ENCODE peak calls at places on chromosomes 1 and 21, in six cellular contexts. I, D, O, A, H and Z are unnamed samples. For H3K9me3, the result is how much of the 10 kb centered on the place peaks cover.

GRCh38 chr1:225525377-225525776 is 97.5 kb upstream of the LBR start:
- DNase-seq in I (no peak), D (no peak), O (no peak), A (no peak), H (no peak), Z (no peak)

GRCh38 chr1:110545492-110545891 is 26.5 kb upstream of the KCNA10 start:
- DNase-seq in I (no peak), D (no peak), O (no peak), A (no peak), H (no peak), Z (no peak)

GRCh38 chr1:7425771-7426170 is 345.3 kb upstream of the VAMP3 start:
- DNase-seq in I (no peak), D (no peak), O (no peak), A (no peak), H (no peak), Z (peak)

GRCh38 chr1:227343727-227344551 is 25.6 kb upstream of the CDC42BPA start:
- DNase-seq in I (no peak), D (no peak), O (no peak), A (no peak), H (no peak), Z (no peak)

GRCh38 chr1:100443739-100444571 is 91.6 kb downstream of the CDC14A start:
- DNase-seq in I (no peak), D (no peak), O (no peak), A (no peak), H (no peak), Z (peak)

GRCh38 chr21:43884861-43885370 is 19.9 kb downstream of the AGPAT3 start:
- DNase-seq in I (no peak), D (no peak), O (no peak), A (no peak), H (no peak), Z (peak)

GRCh38 chr1:36613721-36614120 is 131.0 kb upstream of the CSF3R start:
- DNase-seq in I (no peak), D (no peak), O (no peak), A (no peak), H (no peak), Z (no peak)

GRCh38 chr21:45405271-45405818 is 380 bp downstream of the COL18A1 start:
- DNase-seq in I (no peak), D (peak), O (no peak), A (no peak), H (no peak), Z (peak)

GRCh38 chr1:241821363-241821762 is 26.6 kb upstream of the EXO1 start:
- DNase-seq in I (no peak), D (no peak), O (no peak), A (no peak), H (peak), Z (no peak)

GRCh38 chr1:7985851-7986612 is 24.5 kb downstream of the PARK7 start:
- DNase-seq in I (no peak), D (no peak), O (no peak), A (no peak), H (no peak), Z (no peak)

GRCh38 chr1:65630855-65631254 is 161.8 kb upstream of the PDE4B start:
- DNase-seq in I (no peak), D (no peak), O (no peak), A (no peak), H (no peak), Z (no peak)

GRCh38 chr1:45870500-45870899 is 67.1 kb downstream of the MAST2 start:
- DNase-seq in I (no peak), D (no peak), O (no peak), A (no peak), H (no peak), Z (no peak)

GRCh38 chr1:111127923-111128643 is 11.8 kb downstream of the DRAM2 start:
- DNase-seq in I (no peak), D (no peak), O (no peak), A (no peak), H (no peak), Z (no peak)

GRCh38 chr1:207565546-207566468 is 69.8 kb downstream of the CR1 start:
- DNase-seq in I (no peak), D (no peak), O (no peak), A (no peak), H (no peak), Z (no peak)

GRCh38 chr1:224727851-224728250 is 111.7 kb downstream of the CNIH3 start:
- DNase-seq in I (no peak), D (no peak), O (no peak), A (no peak), H (no peak), Z (no peak)

GRCh38 chr1:101290119-101290921 is 53.5 kb downstream of the S1PR1 start:
- DNase-seq in I (no peak), D (no peak), O (no peak), A (no peak), H (no peak), Z (no peak)

GRCh38 chr1:27430903-27431653 is 38.7 kb downstream of the GPR3 start:
- DNase-seq in I (no peak), D (no peak), O (peak), A (peak), H (no peak), Z (no peak)

GRCh38 chr1:36157115-36157903 is 1.3 kb downstream of the MAP7D1 start:
- DNase-seq in I (no peak), D (peak), O (no peak), A (peak), H (no peak), Z (no peak)

GRCh38 chr1:85225624-85226380 is 25.0 kb upstream of the SYDE2 start:
- DNase-seq in I (no peak), D (no peak), O (no peak), A (no peak), H (no peak), Z (no peak)

GRCh38 chr1:27554777-27555699 is 48.9 kb downstream of the AHDC1 start:
- DNase-seq in I (no peak), D (no peak), O (no peak), A (no peak), H (no peak), Z (peak)

GRCh38 chr1:157310401-157310800 is 172.2 kb upstream of the ETV3 start:
- DNase-seq in I (no peak), D (no peak), O (no peak), A (no peak), H (no peak), Z (no peak)

GRCh38 chr1:46130144-46130543 is 2.3 kb downstream of the PIK3R3 start:
- DNase-seq in I (no peak), D (peak), O (no peak), A (no peak), H (no peak), Z (no peak)

GRCh38 chr1:247908761-247909160 is 11.3 kb upstream of the OR2T8 start:
- DNase-seq in I (no peak), D (no peak), O (no peak), A (no peak), H (no peak), Z (no peak)

GRCh38 chr1:112402682-112403643 is 6.9 kb downstream of the CTTNBP2NL start:
- DNase-seq in I (no peak), D (no peak), O (no peak), A (no peak), H (no peak), Z (no peak)

GRCh38 chr1:164561461-164561860 is 2.5 kb downstream of the PBX1 start:
- DNase-seq in I (no peak), D (no peak), O (no peak), A (no peak), H (no peak), Z (no peak)

GRCh38 chr1:14570514-14570913 is 28.0 kb upstream of the KAZN start:
- DNase-seq in I (no peak), D (no peak), O (no peak), A (no peak), H (no peak), Z (no peak)

GRCh38 chr1:45785583-45785982 is 17.8 kb upstream of the MAST2 start:
- DNase-seq in I (no peak), D (no peak), O (no peak), A (no peak), H (no peak), Z (no peak)

GRCh38 chr21:46295996-46296752 is 10.0 kb downstream of the YBEY start:
- DNase-seq in I (peak), D (no peak), O (no peak), A (peak), H (no peak), Z (peak)

GRCh38 chr1:175792126-175792525 is 48.7 kb upstream of the TNR start:
- DNase-seq in I (no peak), D (peak), O (no peak), A (no peak), H (no peak), Z (no peak)

GRCh38 chr1:248828845-248829244 is 3.1 kb upstream of the SH3BP5L start:
- DNase-seq in I (no peak), D (peak), O (no peak), A (no peak), H (no peak), Z (no peak)

GRCh38 chr1:181104042-181104789 is 15.7 kb downstream of the IER5 start:
- DNase-seq in I (no peak), D (no peak), O (no peak), A (peak), H (no peak), Z (no peak)

GRCh38 chr1:233140519-233140918 is 155.0 kb downstream of the PCNX2 start:
- DNase-seq in I (no peak), D (no peak), O (no peak), A (no peak), H (no peak), Z (no peak)

GRCh38 chr21:37044643-37045042 is 28.2 kb downstream of the PIGP start:
- DNase-seq in I (no peak), D (no peak), O (no peak), A (no peak), H (no peak), Z (no peak)

GRCh38 chr21:37047079-37047478 is 25.8 kb downstream of the PIGP start:
- DNase-seq in I (no peak), D (no peak), O (no peak), A (no peak), H (no peak), Z (no peak)

GRCh38 chr21:37043818-37044217 is 29.1 kb downstream of the PIGP start:
- DNase-seq in I (no peak), D (no peak), O (no peak), A (no peak), H (no peak), Z (no peak)

GRCh38 chr21:37045556-37045955 is 27.3 kb downstream of the PIGP start:
- DNase-seq in I (no peak), D (no peak), O (no peak), A (no peak), H (no peak), Z (no peak)

DNA sequence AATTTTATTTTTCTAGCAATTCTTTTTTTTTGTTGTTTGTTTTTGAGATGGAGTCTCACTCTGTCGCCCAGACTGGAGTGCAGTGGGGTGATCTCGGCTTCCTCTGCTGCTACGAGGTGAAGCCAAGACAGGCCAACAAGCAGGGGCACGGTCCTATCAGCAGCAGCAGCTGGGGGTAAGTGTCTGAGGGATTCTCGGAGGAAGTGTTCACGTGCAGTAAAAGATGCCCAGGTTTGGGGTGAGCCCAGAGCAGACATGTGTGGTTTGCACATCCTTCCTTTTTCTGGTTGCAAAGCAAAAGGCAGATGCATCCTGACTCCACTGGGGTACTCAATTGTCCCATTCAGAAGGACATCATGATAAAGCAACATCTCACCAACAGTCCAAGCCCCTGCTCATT is 27.7 kb downstream of the PIGP start:
- DNase-seq in I (no peak), D (no peak), O (no peak), A (no peak), H (no peak), Z (no peak)
- TF ChIP-seq POLR2AphosphoS5 in I (no peak), D (no peak), O (no peak), A (no peak), H (no peak), Z (no peak)

DNA sequence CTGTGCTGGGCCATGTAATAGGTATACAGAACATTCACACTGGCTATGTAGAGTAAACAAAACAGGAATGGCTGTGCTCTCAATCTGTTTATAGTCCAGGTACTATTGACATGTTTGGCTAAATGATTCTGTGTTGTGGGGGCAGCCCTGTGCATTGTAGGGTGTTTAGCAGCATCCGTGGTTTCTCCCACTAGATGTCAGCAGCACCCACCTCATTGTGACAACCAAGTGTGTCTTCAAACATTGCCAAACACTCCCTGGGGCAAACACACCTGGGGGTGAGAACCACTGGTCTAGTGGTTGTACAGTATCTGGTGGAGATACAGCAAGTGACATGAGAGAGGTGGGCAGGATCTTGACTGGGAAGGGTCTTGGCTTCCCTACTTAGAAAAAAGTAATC is 80.4 kb upstream of the SPATA6 start:
- DNase-seq in I (no peak), D (no peak), O (no peak), A (no peak), H (no peak), Z (no peak)
- TF ChIP-seq CTCF in I (no peak), D (peak), O (no peak), A (no peak), H (peak), Z (peak)

DNA sequence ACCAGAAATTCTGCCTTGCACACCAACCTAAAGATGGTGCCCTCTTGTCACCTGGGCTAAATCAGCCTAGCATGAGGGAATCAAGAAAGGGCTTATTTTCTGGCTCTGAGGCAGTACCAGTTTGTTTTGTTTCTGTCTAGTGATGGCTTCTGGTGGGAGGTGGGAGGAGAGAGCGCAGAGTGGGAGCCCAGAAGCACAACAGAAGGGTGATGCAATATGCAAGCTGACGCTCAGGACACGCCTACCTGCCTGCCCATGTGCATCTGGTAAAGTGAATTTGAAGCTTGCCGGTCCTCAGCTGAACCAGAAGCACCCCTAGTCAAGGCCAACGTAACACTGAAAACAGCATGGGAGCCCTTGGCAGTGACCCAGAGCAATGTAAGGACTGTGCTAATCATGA is 138.4 kb upstream of the TIAM1 start:
- DNase-seq in I (no peak), D (no peak), O (no peak), A (no peak), H (no peak), Z (no peak)
- H3K9me3 ChIP-seq in I (under half), D (under half), O (under half), A (under half), H (under half), Z (under half)

GRCh38 chr21:33948096-33948950 is 32.7 kb upstream of the ATP5PO start:
- DNase-seq in I (peak), D (peak), O (peak), A (peak), H (no peak), Z (peak)
- TF ChIP-seq POLR2AphosphoS5 in I (no peak), D (no peak), O (no peak), A (no peak), H (no peak), Z (peak)

DNA sequence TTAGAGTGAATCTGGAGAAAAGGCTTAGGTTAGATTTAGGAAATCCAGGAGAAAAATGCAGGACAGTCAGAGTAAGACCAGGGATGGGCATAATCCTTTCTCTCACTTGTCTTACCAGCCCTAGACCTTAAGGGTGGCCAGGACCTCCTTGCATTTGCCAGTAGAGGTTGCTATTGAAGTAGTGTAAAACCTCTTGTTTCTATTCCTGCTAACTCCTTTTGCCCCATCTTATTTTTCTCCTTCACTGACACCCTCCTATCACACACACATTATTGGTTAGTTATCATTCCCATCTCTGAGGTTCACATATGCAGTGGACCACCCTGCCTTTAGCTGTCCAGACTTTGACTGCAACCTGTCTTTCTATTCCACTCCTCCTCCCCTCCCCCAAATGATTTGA is 75.0 kb upstream of the MACF1 start:
- DNase-seq in I (no peak), D (no peak), O (peak), A (no peak), H (no peak), Z (no peak)
- TF ChIP-seq CTCF in I (no peak), D (peak), O (no peak), A (peak), H (peak), Z (no peak)

DNA sequence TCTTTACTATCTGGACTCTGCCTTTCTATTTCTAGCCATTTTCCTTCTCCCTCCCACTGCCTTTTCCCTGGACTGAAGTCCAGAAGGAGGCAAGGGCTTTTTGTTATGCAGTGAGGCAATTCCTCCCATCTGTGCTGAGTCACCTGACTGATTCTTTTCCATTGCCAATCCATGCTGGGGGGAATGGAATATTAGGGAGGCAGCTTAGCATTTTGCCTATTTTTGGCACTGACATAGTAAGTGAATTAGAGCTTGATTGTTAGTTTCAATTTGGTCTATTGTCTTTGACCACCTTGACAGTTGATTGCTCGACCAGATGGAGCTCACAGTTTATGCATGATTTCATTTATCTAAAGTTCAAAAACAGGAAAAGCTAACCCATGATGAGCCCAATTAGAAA is 1000.6 kb upstream of the PRMT6 start:
- DNase-seq in I (no peak), D (no peak), O (no peak), A (no peak), H (no peak), Z (no peak)
- H3K9me3 ChIP-seq in I (under half), D (under half), O (under half), A (under half), H (under half), Z (under half)

DNA sequence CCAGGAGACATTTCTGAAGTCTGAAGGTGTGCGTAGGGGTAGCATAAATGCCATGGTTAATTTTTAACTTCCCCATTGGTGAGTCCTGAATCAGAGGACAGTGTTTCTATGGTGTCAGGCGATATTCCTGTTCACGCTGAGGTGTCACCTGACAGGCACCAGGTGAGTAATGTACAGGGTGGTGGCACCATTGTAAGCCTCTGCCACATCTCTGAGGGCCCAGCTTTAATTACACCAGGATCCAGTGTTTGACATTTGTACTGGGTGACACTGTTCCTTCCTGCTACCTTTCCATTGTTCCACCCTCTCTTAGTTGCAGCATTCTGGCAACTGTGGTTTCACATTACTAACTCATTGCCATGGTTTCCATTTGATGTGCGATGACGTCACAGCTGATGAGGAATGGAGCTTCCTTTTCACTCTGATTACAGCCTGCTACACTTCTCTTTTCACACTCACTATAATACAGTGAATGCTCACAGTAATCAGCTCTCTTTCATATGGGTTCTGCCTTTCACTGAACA is 40.6 kb upstream of the MARK1 start:
- DNase-seq in I (no peak), D (no peak), O (no peak), A (no peak), H (no peak), Z (no peak)
- TF ChIP-seq POLR2AphosphoS5 in I (no peak), D (no peak), O (no peak), A (no peak), H (no peak), Z (no peak)

DNA sequence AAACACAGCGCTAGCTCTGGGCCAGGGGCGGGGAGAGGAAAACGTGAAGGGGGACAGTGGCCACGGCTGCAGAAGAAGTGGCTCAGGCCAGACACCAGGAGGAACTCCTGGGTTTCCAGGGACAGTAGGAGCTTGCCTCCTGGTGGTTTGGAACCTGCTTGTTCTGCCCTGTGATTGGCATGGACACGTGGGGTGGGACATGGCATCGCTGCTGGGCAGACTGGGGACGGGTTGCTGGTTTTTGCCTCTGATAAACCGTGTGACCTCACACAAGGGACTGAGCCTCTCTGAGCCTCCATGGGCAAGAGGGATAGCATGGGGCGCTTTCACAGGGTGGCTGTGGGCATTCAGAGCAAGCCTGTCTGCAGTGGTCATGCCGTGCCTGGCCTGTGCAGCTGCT is 7.5 kb upstream of the PLCH2 start:
- DNase-seq in I (no peak), D (no peak), O (no peak), A (no peak), H (no peak), Z (no peak)
- TF ChIP-seq CTCF in I (no peak), D (no peak), O (no peak), A (no peak), H (no peak), Z (no peak)

GRCh38 chr21:27320868-27321267 is 354.0 kb upstream of the ADAMTS5 start:
- DNase-seq in I (no peak), D (no peak), O (no peak), A (no peak), H (no peak), Z (no peak)

GRCh38 chr21:27326293-27326692 is 359.4 kb upstream of the ADAMTS5 start:
- DNase-seq in I (no peak), D (no peak), O (no peak), A (no peak), H (no peak), Z (no peak)

DNA sequence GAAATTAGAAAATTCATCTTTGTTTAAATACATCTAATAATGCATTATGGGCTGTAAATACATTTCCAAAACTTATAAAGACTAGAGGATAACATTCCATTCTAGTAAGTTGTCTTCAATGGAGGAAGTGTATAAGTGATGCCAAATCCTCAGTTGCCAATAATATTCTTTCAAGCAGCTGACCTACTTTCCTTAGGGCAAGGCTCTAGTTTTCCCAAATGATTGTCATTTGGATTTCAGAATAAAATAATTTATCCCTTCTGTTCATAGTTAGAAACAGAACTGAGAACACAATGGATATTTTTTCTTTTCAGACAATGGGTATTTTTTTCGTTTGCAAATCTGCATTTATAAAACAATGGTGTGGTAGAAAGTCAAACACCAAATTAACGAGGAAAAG is 354.9 kb upstream of the ADAMTS5 start:
- DNase-seq in I (no peak), D (no peak), O (no peak), A (no peak), H (no peak), Z (no peak)
- H3K9me3 ChIP-seq in I (under half), D (under half), O (under half), A (under half), H (under half), Z (under half)